ENCODE peak calls at places on chromosomes 11 and 22, in seven cellular contexts. One of them, this sample, is unnamed.

GRCh38 chr22:35681454-35682050 is 33.3 kb downstream of the APOL6 start:
- DNase-seq in smooth muscle cell of the brain vasculature: no peak
- DNase-seq in HuH-7: no peak
- DNase-seq in substantia nigra: no peak
- DNase-seq in iPS-NIHi11: no peak
- DNase-seq in T-helper 1 cell: no peak
- DNase-seq in NCI-H2081: no peak
- DNase-seq in this sample: no peak

GRCh38 chr11:97007283-97007682 is 617.5 kb downstream of the JRKL start:
- DNase-seq in smooth muscle cell of the brain vasculature: no peak
- DNase-seq in iPS-NIHi11: no peak
- DNase-seq in substantia nigra: no peak
- DNase-seq in HuH-7: no peak
- DNase-seq in NCI-H2081: no peak
- DNase-seq in T-helper 1 cell: no peak
- DNase-seq in this sample: no peak

GRCh38 chr11:10770626-10771254 is 19.7 kb downstream of the CTR9 start:
- DNase-seq in T-helper 1 cell: no peak
- DNase-seq in smooth muscle cell of the brain vasculature: peak; percentile 21
- DNase-seq in substantia nigra: peak; percentile 15
- DNase-seq in iPS-NIHi11: peak; percentile 72
- DNase-seq in NCI-H2081: no peak
- DNase-seq in HuH-7: peak; percentile 36
- DNase-seq in this sample: no peak

GRCh38 chr11:97860237-97860636 is 1160.5 kb upstream of the CNTN5 start:
- DNase-seq in HuH-7: no peak
- DNase-seq in T-helper 1 cell: no peak
- DNase-seq in smooth muscle cell of the brain vasculature: no peak
- DNase-seq in iPS-NIHi11: no peak
- DNase-seq in NCI-H2081: no peak
- DNase-seq in substantia nigra: no peak
- DNase-seq in this sample: no peak

GRCh38 chr11:113278481-113278880 is 35.9 kb upstream of the TTC12 start:
- DNase-seq in NCI-H2081: no peak
- DNase-seq in HuH-7: no peak
- DNase-seq in T-helper 1 cell: no peak
- DNase-seq in substantia nigra: no peak
- DNase-seq in smooth muscle cell of the brain vasculature: no peak
- DNase-seq in iPS-NIHi11: no peak
- DNase-seq in this sample: no peak

GRCh38 chr22:50396751-50397370 is 53.7 kb downstream of the PPP6R2 start:
- DNase-seq in T-helper 1 cell: no peak
- DNase-seq in iPS-NIHi11: no peak
- DNase-seq in smooth muscle cell of the brain vasculature: no peak
- DNase-seq in NCI-H2081: no peak
- DNase-seq in HuH-7: peak; percentile 84
- DNase-seq in substantia nigra: no peak
- DNase-seq in this sample: no peak

GRCh38 chr11:48055292-48056132 is 75.2 kb downstream of the PTPRJ start:
- DNase-seq in smooth muscle cell of the brain vasculature: no peak
- DNase-seq in substantia nigra: no peak
- DNase-seq in NCI-H2081: no peak
- DNase-seq in HuH-7: peak; percentile 32
- DNase-seq in T-helper 1 cell: peak; percentile 27
- DNase-seq in iPS-NIHi11: peak; percentile 20
- DNase-seq in this sample: peak; percentile 83

GRCh38 chr11:126464796-126465195 is 109.3 kb downstream of the ST3GAL4 start:
- DNase-seq in substantia nigra: no peak
- DNase-seq in iPS-NIHi11: no peak
- DNase-seq in HuH-7: no peak
- DNase-seq in T-helper 1 cell: no peak
- DNase-seq in NCI-H2081: no peak
- DNase-seq in smooth muscle cell of the brain vasculature: no peak
- DNase-seq in this sample: no peak

GRCh38 chr11:2549080-2549479 is 104.3 kb downstream of the KCNQ1 start:
- DNase-seq in HuH-7: no peak
- DNase-seq in iPS-NIHi11: no peak
- DNase-seq in NCI-H2081: no peak
- DNase-seq in substantia nigra: no peak
- DNase-seq in smooth muscle cell of the brain vasculature: no peak
- DNase-seq in T-helper 1 cell: no peak
- DNase-seq in this sample: no peak

GRCh38 chr11:61627831-61628753 is 47.2 kb upstream of the SYT7 start:
- DNase-seq in NCI-H2081: peak; percentile 34
- DNase-seq in T-helper 1 cell: no peak
- DNase-seq in iPS-NIHi11: peak; percentile 83
- DNase-seq in smooth muscle cell of the brain vasculature: no peak
- DNase-seq in substantia nigra: peak; percentile 45
- DNase-seq in HuH-7: peak; percentile 92
- DNase-seq in this sample: no peak

GRCh38 chr11:73200256-73200655 is 17.8 kb upstream of the P2RY2 start:
- DNase-seq in smooth muscle cell of the brain vasculature: no peak
- DNase-seq in iPS-NIHi11: peak; percentile 56
- DNase-seq in NCI-H2081: no peak
- DNase-seq in T-helper 1 cell: no peak
- DNase-seq in substantia nigra: no peak
- DNase-seq in HuH-7: no peak
- DNase-seq in this sample: no peak

GRCh38 chr11:32433249-32434115 is 1.9 kb downstream of the WT1 start:
- DNase-seq in substantia nigra: no peak
- DNase-seq in HuH-7: no peak
- DNase-seq in smooth muscle cell of the brain vasculature: no peak
- DNase-seq in NCI-H2081: no peak
- DNase-seq in T-helper 1 cell: no peak
- DNase-seq in iPS-NIHi11: no peak
- DNase-seq in this sample: no peak

GRCh38 chr11:121741954-121742361 is 289.2 kb upstream of the SORL1-AS1 start:
- DNase-seq in HuH-7: no peak
- DNase-seq in iPS-NIHi11: no peak
- DNase-seq in NCI-H2081: no peak
- DNase-seq in substantia nigra: peak; percentile 30
- DNase-seq in smooth muscle cell of the brain vasculature: no peak
- DNase-seq in T-helper 1 cell: no peak
- DNase-seq in this sample: no peak

GRCh38 chr11:36376888-36377758 is 81.0 kb downstream of the PRR5L start:
- DNase-seq in substantia nigra: peak; percentile 46
- DNase-seq in iPS-NIHi11: peak; percentile 83
- DNase-seq in NCI-H2081: peak; percentile 20
- DNase-seq in smooth muscle cell of the brain vasculature: no peak
- DNase-seq in HuH-7: no peak
- DNase-seq in T-helper 1 cell: peak; percentile 43
- DNase-seq in this sample: peak; percentile 64

GRCh38 chr11:78189851-78190250 is 1.1 kb downstream of the USP35 start:
- DNase-seq in T-helper 1 cell: no peak
- DNase-seq in smooth muscle cell of the brain vasculature: no peak
- DNase-seq in substantia nigra: no peak
- DNase-seq in NCI-H2081: no peak
- DNase-seq in HuH-7: no peak
- DNase-seq in iPS-NIHi11: no peak
- DNase-seq in this sample: no peak

GRCh38 chr22:19058713-19059451 is 63.3 kb downstream of the DGCR2 start:
- DNase-seq in HuH-7: no peak
- DNase-seq in iPS-NIHi11: no peak
- DNase-seq in NCI-H2081: no peak
- DNase-seq in smooth muscle cell of the brain vasculature: no peak
- DNase-seq in substantia nigra: no peak
- DNase-seq in T-helper 1 cell: no peak
- DNase-seq in this sample: no peak

This sample was measured in T-helper 2 cell treated with Interferon-gamma antibody and Interleukin-4, amounts not matched to agents 5 μg/mL and 100 μg/mL, for 36 hours.